ENCODE peak calls at places on chromosomes 3 and 15, in six cellular contexts. F is progenitor cell of endocrine pancreas, N is AG04450, O is HCT116, C is PC-3, K is SK-N-SH. I is an unnamed sample.

GRCh38 chr3:71247221-71247947 is 336.1 kb downstream of the FOXP1 start:
- DNase-seq in K (peak; percentile 50), C (peak; percentile 41), O (no peak), F (no peak), N (no peak), I (no peak)

GRCh38 chr15:81347910-81348309 is 24.0 kb upstream of the STARD5 start:
- DNase-seq in C (no peak), F (no peak), K (no peak), N (no peak), O (no peak), I (no peak)

GRCh38 chr3:45676248-45677044 is 12.8 kb upstream of the SACM1L start:
- DNase-seq in N (no peak), K (no peak), O (no peak), F (no peak), C (no peak), I (no peak)

GRCh38 chr3:100354850-100355249 is 20.3 kb downstream of the NIT2 start:
- DNase-seq in N (no peak), C (no peak), F (no peak), K (no peak), O (no peak), I (no peak)

GRCh38 chr15:59366368-59367021 is 6.2 kb downstream of the MYO1E start:
- DNase-seq in K (no peak), C (peak; percentile 56), O (no peak), F (no peak), N (no peak), I (no peak)

GRCh38 chr3:8110966-8111798 is 390.4 kb upstream of the LMCD1 start:
- DNase-seq in N (peak; percentile 2), F (peak; percentile 55), C (peak; percentile 79), K (peak; percentile 68), O (peak; percentile 63), I (peak; percentile 44)

GRCh38 chr15:73781038-73781925 is 28.1 kb upstream of the INSYN1 start:
- DNase-seq in C (peak; percentile 63), F (no peak), O (no peak), K (no peak), N (no peak), I (no peak)

GRCh38 chr15:94670436-94671034 is 439.2 kb downstream of the MCTP2 start:
- DNase-seq in O (peak; percentile 15), K (peak; percentile 57), F (no peak), C (peak; percentile 60), N (peak; percentile 6), I (peak; percentile 43)

GRCh38 chr3:5122741-5123706 is 932 bp downstream of the ARL8B start:
- DNase-seq in K (peak; percentile 62), O (no peak), C (peak; percentile 91), N (no peak), F (no peak), I (peak; percentile 38)

GRCh38 chr3:42749753-42750231 is 23.3 kb downstream of the CCDC13 start:
- DNase-seq in K (no peak), N (no peak), O (no peak), F (no peak), C (peak; percentile 23), I (peak; percentile 38)

GRCh38 chr3:15175590-15175989 is 30.5 kb upstream of the CAPN7 start:
- DNase-seq in F (no peak), O (no peak), C (no peak), N (no peak), K (no peak), I (no peak)

GRCh38 chr3:32176989-32177701 is 61.3 kb upstream of the CMTM8 start:
- DNase-seq in K (peak; percentile 24), C (peak; percentile 97), F (peak; percentile 61), N (no peak), O (peak; percentile 86), I (peak; percentile 46)

GRCh38 chr3:183393625-183394024 is 34.8 kb downstream of the MCF2L2 start:
- DNase-seq in O (no peak), C (no peak), N (no peak), K (peak; percentile 75), F (no peak), I (no peak)

GRCh38 chr3:143252931-143253330 is 133.4 kb downstream of the CHST2 start:
- DNase-seq in C (no peak), K (no peak), F (no peak), N (no peak), O (no peak), I (no peak)

DNA sequence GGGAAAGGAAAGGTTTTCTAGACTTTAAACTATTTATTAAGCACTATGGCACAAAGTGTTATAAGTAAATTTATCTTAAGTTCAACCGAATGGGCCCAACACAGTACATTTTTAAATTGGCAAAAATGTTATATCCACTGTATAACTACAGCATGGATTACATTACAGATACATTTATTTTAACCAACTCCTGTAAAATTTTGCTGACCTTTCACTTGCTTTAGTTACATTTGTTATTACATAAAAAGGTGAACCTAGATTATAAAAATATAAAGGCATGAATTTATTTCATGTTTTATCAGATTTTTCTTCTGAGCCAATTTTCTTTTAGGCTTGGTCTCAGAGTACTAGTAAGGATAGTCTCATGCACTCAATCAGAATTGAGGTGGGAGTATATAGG is 221.9 kb upstream of the GBE1 start:
- DNase-seq in O (no peak), N (no peak), C (no peak), K (no peak), F (no peak), I (no peak)
- TF ChIP-seq CTCF in O (no peak), N (no peak), C (no peak), K (no peak), F (no peak), I (no peak)

GRCh38 chr15:40694706-40695468 is at the start of gene RAD51:
- DNase-seq in K (peak; percentile 95), N (peak; percentile 84), O (peak; percentile 87), F (peak; percentile 76), C (peak; percentile 94), I (peak; percentile 96)
- TF ChIP-seq CTCF in K (no peak), N (no peak), O (no peak), F (no peak), C (no peak), I (no peak)

DNA sequence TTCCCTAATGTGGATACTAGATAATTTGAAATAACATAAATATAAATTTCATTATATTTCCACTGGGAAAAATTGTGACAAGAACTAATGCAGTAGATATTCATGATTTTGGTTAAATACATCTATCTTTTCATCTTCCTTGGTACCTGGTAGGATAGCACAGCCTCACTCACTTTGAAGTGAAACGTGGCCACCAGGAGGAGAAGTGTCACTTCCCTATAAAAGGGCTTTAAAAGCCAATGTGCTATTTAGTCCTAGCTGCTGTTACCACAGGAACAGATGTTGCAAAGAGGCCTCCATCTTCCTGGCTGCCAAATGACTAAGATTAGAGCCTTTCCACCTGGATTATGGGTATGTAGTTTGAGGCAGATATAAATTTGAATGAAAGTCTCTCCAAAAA is 140.0 kb downstream of the PLOD2 start:
- DNase-seq in C (peak; percentile 17), F (no peak), N (no peak), O (no peak), K (no peak), I (no peak)
- TF ChIP-seq CTCF in C (peak; percentile 25), F (no peak), N (peak; percentile 15), O (no peak), K (no peak), I (no peak)

GRCh38 chr3:13032206-13032605 is 41.0 kb downstream of the IQSEC1 start:
- DNase-seq in O (no peak), F (no peak), K (no peak), N (no peak), C (no peak), I (no peak)
- TF ChIP-seq CTCF in O (no peak), F (no peak), K (no peak), N (no peak), C (no peak), I (no peak)

GRCh38 chr3:117553461-117553860 is 843.9 kb downstream of the TUSC7 start:
- DNase-seq in F (no peak), C (peak; percentile 25), N (no peak), K (no peak), O (no peak), I (peak; percentile 17)
- TF ChIP-seq CTCF in F (no peak), C (no peak), N (no peak), K (no peak), O (no peak), I (no peak)

GRCh38 chr3:125587039-125587664 is 8.1 kb downstream of the OSBPL11 start:
- DNase-seq in F (no peak), C (peak; percentile 4), O (no peak), N (no peak), K (no peak), I (no peak)

GRCh38 chr3:125585595-125586223 is 9.6 kb downstream of the OSBPL11 start:
- DNase-seq in F (peak; percentile 40), C (peak; percentile 64), N (peak; percentile 66), O (peak; percentile 45), K (peak; percentile 66), I (peak; percentile 44)

GRCh38 chr3:125582707-125583106 is 12.6 kb downstream of the OSBPL11 start:
- DNase-seq in F (no peak), N (no peak), O (peak; percentile 7), C (peak; percentile 17), K (peak; percentile 21), I (peak; percentile 17)
- TF ChIP-seq CTCF in F (peak; percentile 32), N (no peak), O (peak; percentile 17), C (peak; percentile 47), K (peak; percentile 46), I (peak; percentile 52)

DNA sequence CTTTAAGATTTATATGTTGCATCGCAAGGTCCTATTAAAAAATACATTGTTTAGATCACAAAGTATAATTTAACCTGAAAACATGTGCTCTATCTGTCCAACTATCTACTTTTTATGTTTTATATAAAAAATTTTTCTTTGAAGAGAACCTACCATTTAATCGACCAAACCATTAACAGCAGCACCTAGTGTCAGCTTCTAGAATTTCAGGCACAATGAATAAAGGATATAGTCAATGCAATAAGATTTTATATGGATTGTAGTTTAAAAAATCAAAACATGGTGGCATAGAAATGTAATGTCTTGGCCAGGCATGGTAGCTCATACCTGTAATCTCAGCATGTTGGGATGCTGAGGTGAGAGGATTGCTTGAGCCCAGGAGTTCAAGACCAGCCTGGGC is 313.7 kb downstream of the GAP43 start:
- DNase-seq in K (no peak), N (no peak), F (no peak), C (peak; percentile 25), O (no peak), I (no peak)
- TF ChIP-seq CTCF in K (peak; percentile 60), N (peak; percentile 52), F (peak; percentile 50), C (peak; percentile 58), O (peak; percentile 36), I (peak; percentile 23)

GRCh38 chr15:63461230-63461629 is 43.2 kb upstream of the USP3 start:
- DNase-seq in F (no peak), N (no peak), O (no peak), C (no peak), K (no peak), I (no peak)
- TF ChIP-seq CTCF in F (peak; percentile 37), N (no peak), O (no peak), C (no peak), K (no peak), I (no peak)

GRCh38 chr3:180594631-180595348 is 7.2 kb upstream of the TTC14 start:
- DNase-seq in C (peak; percentile 75), K (peak; percentile 39), F (no peak), O (peak; percentile 22), N (peak; percentile 37), I (no peak)
- TF ChIP-seq CTCF in C (peak; percentile 90), K (peak; percentile 80), F (peak; percentile 62), O (peak; percentile 29), N (peak; percentile 68), I (peak; percentile 55)